ENCODE peak calls at places on chromosomes 7 and 10, in nine cellular contexts. B is psoas muscle, Q is ovary, F is fibroblast of lung, L is adipocyte, Y is HL-60, N is uterus, K is AG10803, X is AG04450. W is an unnamed sample.

GRCh38 chr7:47576031-47576908 is 5.6 kb downstream of the TNS3 start:
- DNase-seq in X (no peak), Q (peak; percentile 82), Y (no peak), B (peak; percentile 87), L (no peak), F (peak; percentile 73), K (peak; percentile 80), N (peak; percentile 87), W (peak; percentile 58)

GRCh38 chr10:14652067-14652466 is 122.6 kb downstream of the FAM107B start:
- DNase-seq in K (no peak), L (peak; percentile 65), Q (no peak), N (peak; percentile 33), F (no peak), Y (no peak), B (no peak), X (no peak), W (no peak)

GRCh38 chr7:16098058-16098457 is 323.3 kb downstream of the CRPPA start:
- DNase-seq in Q (no peak), X (no peak), F (no peak), L (peak; percentile 13), N (no peak), K (no peak), B (no peak), Y (no peak), W (no peak)

GRCh38 chr10:113445736-113446135 is 107.1 kb upstream of the HABP2 start:
- DNase-seq in Q (no peak), L (no peak), K (no peak), B (no peak), Y (no peak), X (no peak), N (no peak), F (no peak), W (no peak)

GRCh38 chr10:126133906-126134703 is 237.7 kb downstream of the FANK1 start:
- DNase-seq in Q (no peak), Y (no peak), X (peak; percentile 79), N (no peak), K (peak; percentile 89), B (no peak), F (peak; percentile 80), L (peak; percentile 84), W (peak; percentile 83)

GRCh38 chr7:131976411-131976810 is 420.0 kb upstream of the PODXL start:
- DNase-seq in N (no peak), Y (no peak), F (no peak), Q (no peak), X (no peak), K (no peak), B (no peak), L (no peak), W (no peak)

GRCh38 chr7:23713285-23714235 is 3.5 kb downstream of the STK31 start:
- DNase-seq in B (no peak), Q (no peak), Y (no peak), X (peak; percentile 67), N (no peak), K (peak; percentile 88), L (peak; percentile 80), F (peak; percentile 97), W (peak; percentile 57)

GRCh38 chr10:68594405-68594804 is 34.3 kb downstream of the TET1 start:
- DNase-seq in N (no peak), Y (no peak), X (no peak), Q (no peak), K (peak; percentile 12), L (no peak), B (no peak), F (peak; percentile 76), W (peak; percentile 92)

GRCh38 chr10:91576096-91576545 is 56.8 kb downstream of the PPP1R3C start:
- DNase-seq in Y (no peak), N (no peak), X (no peak), F (no peak), Q (no peak), K (no peak), B (no peak), L (peak; percentile 13), W (no peak)

GRCh38 chr7:156560696-156561210 is 79.8 kb upstream of the RNF32 start:
- DNase-seq in X (no peak), Y (no peak), N (no peak), L (no peak), K (no peak), B (no peak), F (no peak), Q (no peak), W (no peak)

GRCh38 chr10:133245439-133246235 is 8.0 kb downstream of the VENTX start:
- DNase-seq in B (no peak), Y (no peak), L (no peak), N (no peak), K (no peak), F (no peak), X (no peak), Q (peak; percentile 70), W (no peak)

GRCh38 chr7:111392976-111393762 is 169.1 kb downstream of the IMMP2L start:
- DNase-seq in F (peak; percentile 85), B (no peak), X (no peak), L (peak; percentile 37), Y (no peak), N (no peak), K (peak; percentile 52), Q (no peak), W (peak; percentile 51)

GRCh38 chr10:79048639-79049550 is 19.9 kb upstream of the ZMIZ1 start:
- DNase-seq in F (no peak), Y (no peak), B (no peak), X (no peak), N (peak; percentile 35), K (no peak), Q (peak; percentile 19), L (no peak), W (no peak)

GRCh38 chr7:149598721-149599308 is 101.2 kb upstream of the ZNF746 start:
- DNase-seq in K (peak; percentile 52), Y (no peak), B (no peak), N (no peak), L (peak; percentile 38), X (no peak), Q (no peak), F (peak; percentile 27), W (peak; percentile 41)

GRCh38 chr7:102439963-102440795 is 6.8 kb downstream of the ORAI2 start:
- DNase-seq in B (peak; percentile 90), X (no peak), L (peak; percentile 87), Q (no peak), F (peak; percentile 84), K (peak; percentile 71), Y (no peak), N (peak; percentile 68), W (peak; percentile 77)

GRCh38 chr7:106704000-106704840 is 43.3 kb upstream of the CCDC71L start:
- DNase-seq in Y (no peak), F (no peak), K (no peak), N (no peak), Q (no peak), L (no peak), X (no peak), B (no peak), W (no peak)

GRCh38 chr7:94643771-94644545 is 12.0 kb downstream of the SGCE start:
- DNase-seq in Y (no peak), N (no peak), B (no peak), L (peak; percentile 14), X (no peak), K (no peak), Q (no peak), F (peak; percentile 58), W (peak; percentile 34)

GRCh38 chr7:67542916-67543315 is 546.3 kb downstream of the TYW1 start:
- DNase-seq in L (no peak), X (no peak), Y (no peak), Q (no peak), K (no peak), N (no peak), B (no peak), F (no peak), W (no peak)

GRCh38 chr7:127943541-127944521 is 87.4 kb downstream of the LRRC4 start:
- DNase-seq in F (peak; percentile 79), B (no peak), Q (peak; percentile 37), N (no peak), Y (no peak), X (no peak), K (peak; percentile 30), L (no peak), W (peak; percentile 56)

GRCh38 chr7:10977113-10977512 is 3.4 kb downstream of the PHF14 start:
- DNase-seq in K (no peak), X (no peak), F (peak; percentile 7), Y (no peak), N (no peak), Q (no peak), L (no peak), B (no peak), W (no peak)

GRCh38 chr7:10981317-10981716 is 7.6 kb downstream of the PHF14 start:
- DNase-seq in B (no peak), Y (no peak), F (no peak), Q (no peak), X (no peak), N (no peak), L (no peak), K (no peak), W (no peak)
- H3K4me3 ChIP-seq in B (no peak overlapping the region), Y (no peak overlapping the region), F (no peak overlapping the region), Q (no peak overlapping the region), X (no peak overlapping the region), N (no peak overlapping the region), L (no peak overlapping the region), K (no peak overlapping the region), W (no peak overlapping the region)

GRCh38 chr7:82471351-82472020 is 27.9 kb upstream of the CACNA2D1 start:
- DNase-seq in Q (no peak), Y (no peak), B (no peak), L (no peak), K (no peak), X (no peak), F (no peak), N (no peak), W (no peak)
- H3K4me3 ChIP-seq in Q (no peak overlapping the region), Y (no peak overlapping the region), B (no peak overlapping the region), L (no peak overlapping the region), K (no peak overlapping the region), X (no peak overlapping the region), F (no peak overlapping the region), N (no peak overlapping the region), W (no peak overlapping the region)

GRCh38 chr7:117171106-117171505 is 151.8 kb downstream of the WNT2 start:
- DNase-seq in Q (no peak), X (no peak), F (no peak), B (no peak), K (no peak), Y (no peak), L (no peak), N (no peak), W (no peak)
- H3K4me3 ChIP-seq in Q (no peak overlapping the region), X (no peak overlapping the region), F (no peak overlapping the region), B (no peak overlapping the region), K (no peak overlapping the region), Y (no peak overlapping the region), L (no peak overlapping the region), N (no peak overlapping the region), W (no peak overlapping the region)

DNA sequence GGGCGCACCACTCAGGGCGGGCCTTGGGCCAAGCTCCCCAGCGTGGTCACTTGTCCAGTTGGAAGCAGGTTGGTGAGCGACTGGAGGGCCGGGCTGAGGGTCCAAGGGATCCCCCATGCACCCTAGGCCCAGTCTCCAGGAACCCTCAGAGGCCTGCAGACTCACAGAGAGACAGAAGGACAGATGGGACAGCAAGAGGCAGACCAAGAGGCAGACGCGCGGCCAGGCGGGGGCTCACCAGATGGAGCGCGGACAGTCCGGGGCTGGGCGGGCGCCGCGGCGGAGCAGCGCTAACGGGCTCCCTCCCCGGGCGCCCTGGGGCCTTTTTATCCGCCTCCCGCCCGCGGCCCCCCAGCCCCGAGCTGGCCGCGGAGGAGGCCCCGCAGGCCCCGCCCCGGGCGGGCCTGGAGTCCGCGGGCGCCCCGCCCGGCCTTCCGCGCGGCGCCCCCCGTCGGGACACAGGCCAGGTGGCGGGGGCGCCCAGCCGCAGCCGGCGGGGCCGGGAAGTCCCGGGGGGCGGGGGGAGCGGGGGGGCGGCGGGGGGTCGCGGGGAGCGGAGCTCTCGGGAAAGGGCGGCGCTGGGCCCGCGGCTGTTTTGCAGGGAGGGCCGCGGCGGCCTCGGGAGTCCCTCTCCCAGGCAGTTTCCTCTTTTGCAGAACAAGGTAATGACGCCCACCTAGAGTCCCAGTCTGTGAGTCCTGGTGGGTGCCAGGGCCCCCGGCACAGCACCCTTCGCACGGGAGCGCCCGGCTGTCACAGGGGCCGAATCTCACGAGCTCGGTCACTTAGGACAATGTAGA is at the start of gene LOXL4:
- DNase-seq in B (peak; percentile 82), Y (no peak), Q (peak; percentile 70), F (peak; percentile 45), X (no peak), N (peak; percentile 60), L (peak; percentile 64), K (peak; percentile 54), W (peak; percentile 39)
- H3K4me3 ChIP-seq in B (peak within 1 kb of the TSS; percentile 71), Y (peak within 1 kb of the TSS; percentile 13), Q (peak within 1 kb of the TSS; percentile 41), F (peak within 1 kb of the TSS; percentile 54), X (peak within 1 kb of the TSS; percentile 58), N (peak within 1 kb of the TSS; percentile 47), L (peak within 1 kb of the TSS; percentile 76), K (peak within 1 kb of the TSS; percentile 72), W (peak within 1 kb of the TSS; percentile 52)